ENCODE peak calls at places on chromosome 2, in seven cellular contexts. J, Z, T, L, P, K and H are unnamed samples.

GRCh38 chr2:54763636-54764291 is 40.3 kb downstream of the EML6 start:
- DNase-seq in J (no peak), Z (peak; percentile 60), T (no peak), L (no peak), P (no peak), K (no peak), H (peak; percentile 37)

GRCh38 chr2:239523147-239523943 is 122.5 kb upstream of the HDAC4 start:
- DNase-seq in J (no peak), Z (no peak), T (no peak), L (no peak), P (no peak), K (no peak), H (no peak)

GRCh38 chr2:221204699-221205098 is 367.4 kb downstream of the EPHA4 start:
- DNase-seq in J (no peak), Z (no peak), T (no peak), L (no peak), P (no peak), K (no peak), H (no peak)

GRCh38 chr2:226978300-226978699 is 142.4 kb downstream of the RHBDD1 start:
- DNase-seq in J (no peak), Z (no peak), T (no peak), L (no peak), P (no peak), K (no peak), H (no peak)

GRCh38 chr2:196970089-196970488 is 43.6 kb upstream of the PGAP1 start:
- DNase-seq in J (no peak), Z (no peak), T (no peak), L (no peak), P (no peak), K (no peak), H (no peak)

GRCh38 chr2:181984060-181984459 is 1.6 kb upstream of the PPP1R1C start:
- DNase-seq in J (no peak), Z (no peak), T (no peak), L (no peak), P (no peak), K (no peak), H (no peak)

GRCh38 chr2:64296150-64296500 is 151.9 kb upstream of the PELI1 start:
- DNase-seq in J (no peak), Z (no peak), T (no peak), L (peak; percentile 25), P (no peak), K (no peak), H (no peak)

GRCh38 chr2:40955042-40955441 is 503.2 kb upstream of the SLC8A1 start:
- DNase-seq in J (no peak), Z (no peak), T (no peak), L (no peak), P (no peak), K (no peak), H (no peak)

GRCh38 chr2:102064679-102065674 is 73.2 kb downstream of the IL1R2 start:
- DNase-seq in J (no peak), Z (no peak), T (no peak), L (peak; percentile 42), P (no peak), K (peak; percentile 86), H (no peak)

GRCh38 chr2:98374958-98375570 is 28.8 kb downstream of the CNGA3 start:
- DNase-seq in J (no peak), Z (peak; percentile 31), T (no peak), L (peak; percentile 44), P (no peak), K (no peak), H (no peak)

GRCh38 chr2:39743170-39743851 is 35.7 kb downstream of the THUMPD2 start:
- DNase-seq in J (no peak), Z (no peak), T (no peak), L (no peak), P (no peak), K (no peak), H (no peak)

GRCh38 chr2:239934571-239935171 is 90.5 kb downstream of the NDUFA10 start:
- DNase-seq in J (peak; percentile 38), Z (peak; percentile 85), T (no peak), L (peak; percentile 78), P (peak; percentile 55), K (peak; percentile 74), H (peak; percentile 70)

GRCh38 chr2:181998045-181998444 is 12.4 kb downstream of the PPP1R1C start:
- DNase-seq in J (no peak), Z (no peak), T (no peak), L (no peak), P (no peak), K (no peak), H (no peak)

GRCh38 chr2:164800572-164800971 is 41.1 kb downstream of the COBLL1 start:
- DNase-seq in J (no peak), Z (no peak), T (no peak), L (no peak), P (no peak), K (no peak), H (no peak)

GRCh38 chr2:199485732-199486335 is 28.1 kb upstream of the SATB2 start:
- DNase-seq in J (peak; percentile 57), Z (peak; percentile 83), T (no peak), L (no peak), P (peak; percentile 61), K (peak; percentile 64), H (no peak)
- TF ChIP-seq JUND in J (no peak), Z (no peak), T (no peak), L (no peak), P (no peak), K (no peak), H (no peak)

DNA sequence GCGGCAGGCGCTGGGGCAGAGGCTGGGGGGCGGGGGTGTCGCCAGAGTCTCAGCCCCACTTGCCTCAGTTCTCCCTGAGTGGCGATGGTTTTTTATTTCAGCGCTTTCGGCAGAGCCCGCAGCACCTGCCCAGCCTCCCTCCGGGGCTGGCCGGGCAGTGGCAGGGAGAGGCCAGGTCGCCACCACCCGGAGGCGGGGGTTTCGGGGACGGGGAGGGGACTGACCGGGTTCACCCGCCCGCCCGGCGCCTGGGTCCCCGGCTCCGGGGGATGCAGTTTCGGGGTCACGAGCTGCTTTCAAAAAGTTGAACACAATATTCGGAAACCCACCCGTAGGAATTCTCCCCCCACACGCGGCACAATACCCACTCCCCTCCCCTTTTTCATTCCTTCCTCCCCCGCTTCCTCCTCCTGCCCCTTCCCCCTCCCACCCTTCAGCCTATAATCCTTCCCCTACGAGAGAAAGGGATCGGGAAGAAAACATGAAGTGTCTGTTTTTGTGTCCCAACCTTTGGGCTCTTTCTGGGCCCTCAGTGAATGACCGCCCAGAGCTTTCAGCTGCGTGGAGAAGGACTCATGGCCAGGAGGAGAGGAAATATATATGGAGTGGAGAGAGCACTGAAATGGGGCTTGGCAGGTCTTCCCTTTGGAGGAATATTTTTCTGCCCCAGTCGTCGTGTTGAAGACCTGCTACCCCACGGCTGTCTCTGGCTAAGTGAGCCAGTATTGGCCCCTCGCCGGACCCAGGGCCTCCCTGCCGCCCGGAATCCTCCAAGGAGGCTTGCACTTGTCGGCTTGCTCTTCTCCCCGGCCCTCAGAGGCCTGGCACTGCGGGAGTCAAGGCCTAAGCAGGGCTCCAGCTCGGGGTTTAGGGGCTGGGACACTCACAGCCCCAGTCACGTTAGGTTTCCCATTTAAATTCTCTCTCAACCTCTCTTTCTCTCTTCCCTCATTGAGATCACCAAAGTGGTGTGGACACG is 2.1 kb upstream of the SIX3 start:
- DNase-seq in J (no peak), Z (peak; percentile 80), T (no peak), L (peak; percentile 63), P (no peak), K (no peak), H (no peak)
- TF ChIP-seq JUND in J (no peak), Z (no peak), T (no peak), L (no peak), P (no peak), K (no peak), H (no peak)

DNA sequence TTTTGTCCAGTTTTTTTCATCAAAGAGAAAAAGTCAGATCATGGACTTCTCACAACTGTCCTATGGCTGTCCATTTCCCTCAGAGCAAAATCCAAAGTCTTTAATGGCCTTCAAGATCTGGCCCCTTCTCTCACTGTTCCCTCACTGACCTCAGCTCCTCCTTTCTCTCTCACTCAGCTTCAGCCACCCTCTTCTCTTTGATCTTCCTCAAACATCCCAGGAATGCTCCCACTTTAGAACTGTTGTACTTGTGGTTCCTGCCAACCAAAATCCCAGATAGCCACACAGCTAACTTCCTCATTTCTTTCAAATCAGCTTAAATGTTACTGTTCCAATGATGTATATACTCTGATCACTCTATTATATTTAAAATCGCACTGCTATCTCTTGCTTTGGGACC is 82.9 kb downstream of the NUP35 start:
- DNase-seq in J (peak; percentile 1), Z (no peak), T (no peak), L (no peak), P (no peak), K (peak; percentile 61), H (peak; percentile 0)
- TF ChIP-seq JUND in J (no peak), Z (no peak), T (no peak), L (no peak), P (no peak), K (no peak), H (no peak)

DNA sequence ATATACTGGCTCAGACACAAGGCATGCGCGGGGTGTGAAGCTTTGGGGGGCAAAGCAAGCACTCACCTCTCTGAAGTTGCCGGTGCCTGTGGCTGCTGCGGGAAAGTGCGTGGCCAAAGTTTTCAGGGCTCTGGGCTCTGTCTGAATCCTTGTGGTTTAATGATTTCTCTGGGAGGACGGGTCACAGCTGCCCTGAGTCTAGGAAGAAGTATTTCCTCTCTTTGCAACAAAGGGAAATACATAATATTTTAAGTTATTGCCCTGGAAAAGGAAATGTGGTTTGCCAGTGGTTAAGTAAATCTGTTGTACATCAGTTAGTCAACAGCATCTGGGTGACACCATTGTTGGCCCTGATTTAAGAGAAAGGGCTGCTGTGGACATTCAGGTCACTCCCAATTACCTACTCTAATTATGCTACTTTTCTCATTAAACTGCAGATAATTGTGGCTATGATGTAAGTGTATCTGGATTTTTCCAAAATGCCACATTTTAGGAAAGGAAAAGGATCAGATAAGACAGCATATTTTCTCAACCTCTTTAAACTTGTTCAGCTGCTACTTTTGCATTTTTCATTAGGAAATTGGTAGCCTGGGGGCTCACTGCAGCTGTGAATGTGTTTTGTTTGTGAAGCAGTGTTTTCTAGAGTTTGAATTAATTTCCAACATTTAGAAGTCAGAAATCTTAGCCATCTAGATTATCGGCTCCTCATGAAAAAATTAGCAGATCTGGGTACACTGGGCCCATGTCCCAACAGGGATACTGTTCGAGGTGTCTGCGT is 56.5 kb upstream of the ZDBF2 start:
- DNase-seq in J (no peak), Z (no peak), T (no peak), L (peak; percentile 31), P (no peak), K (no peak), H (no peak)
- TF ChIP-seq JUND in J (no peak), Z (no peak), T (no peak), L (no peak), P (no peak), K (no peak), H (no peak)

DNA sequence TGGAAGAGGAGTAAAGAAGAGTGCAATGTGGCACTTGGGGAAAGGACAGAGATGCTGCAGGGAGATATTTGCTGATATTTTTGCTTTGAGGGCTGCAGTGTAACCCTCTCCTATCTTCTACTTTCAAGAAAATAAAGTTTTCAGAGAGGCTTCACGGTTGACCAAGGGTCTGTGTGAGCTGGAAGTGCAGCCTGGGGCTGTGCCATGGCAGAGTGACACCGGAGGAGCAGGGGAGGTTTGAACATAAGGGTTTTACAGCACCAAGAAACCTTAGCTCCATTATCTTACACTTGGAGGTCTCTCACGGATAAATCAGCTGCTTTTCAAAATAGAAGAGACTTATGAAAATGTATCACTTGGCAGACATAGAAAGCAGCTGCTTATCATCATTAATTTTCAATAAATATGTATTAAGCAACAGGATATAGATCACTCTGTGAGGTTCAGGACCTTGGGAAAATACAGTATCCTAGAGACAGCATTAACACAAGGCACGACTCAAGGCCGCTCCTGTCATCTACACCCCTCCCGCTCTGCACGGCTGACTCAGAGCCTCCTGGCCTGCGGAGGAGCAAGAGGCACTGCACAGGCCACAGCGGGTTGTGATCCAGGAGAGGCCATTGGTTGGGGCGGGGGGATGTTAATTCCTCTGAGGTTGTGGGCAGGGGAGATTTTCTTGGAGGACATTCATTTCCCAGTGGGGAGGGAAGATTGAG is 127.8 kb downstream of the COPS8 start:
- DNase-seq in J (no peak), Z (no peak), T (no peak), L (no peak), P (no peak), K (no peak), H (no peak)
- TF ChIP-seq JUND in J (no peak), Z (no peak), T (no peak), L (no peak), P (no peak), K (no peak), H (no peak)